ENCODE peak calls at places on chromosomes 7 and 10, in nine cellular contexts. O is hypothalamus; X is NCI-H187; I is type B pancreatic cell; Q is head of caudate nucleus; Z is uterus; M is RPMI8226; D is activated CD4-positive, alpha-beta T cell treated with anti-CD3 and anti-CD28 coated beads, Interleukin-2, amount 10 ng/mL, durations not matched to agents 7 days and 5 days; T is cardiac muscle cell. L is an unnamed sample.

GRCh38 chr7:135208417-135208793 is 2.9 kb downstream of the WDR91 start:
- DNase-seq in O (no peak), X (no peak), I (no peak), Q (no peak), Z (no peak), M (no peak), D (no peak), T (no peak), L (no peak)

GRCh38 chr7:77327932-77328628 is 88.1 kb downstream of the GSAP start:
- DNase-seq in O (no peak), X (no peak), I (no peak), Q (no peak), Z (no peak), M (peak; percentile 8), D (peak; percentile 43), T (no peak), L (no peak)

GRCh38 chr10:6247041-6247712 is 44.4 kb downstream of the PFKFB3 start:
- DNase-seq in O (peak; percentile 68), X (no peak), I (no peak), Q (no peak), Z (no peak), M (no peak), D (no peak), T (no peak), L (no peak)

GRCh38 chr7:41916450-41916927 is 213.6 kb upstream of the INHBA start:
- DNase-seq in O (no peak), X (no peak), I (no peak), Q (no peak), Z (peak; percentile 31), M (no peak), D (no peak), T (no peak), L (no peak)

GRCh38 chr7:125670926-125671572 is 741.4 kb upstream of the POT1 start:
- DNase-seq in O (no peak), X (peak; percentile 9), I (no peak), Q (no peak), Z (no peak), M (peak; percentile 8), D (no peak), T (peak; percentile 41), L (no peak)

GRCh38 chr7:128946936-128947830 is 9.5 kb downstream of the IRF5 start:
- DNase-seq in O (no peak), X (no peak), I (no peak), Q (no peak), Z (no peak), M (no peak), D (no peak), T (no peak), L (no peak)

GRCh38 chr10:103692421-103693069 is 162.8 kb downstream of the SH3PXD2A start:
- DNase-seq in O (no peak), X (no peak), I (no peak), Q (no peak), Z (no peak), M (no peak), D (no peak), T (no peak), L (no peak)

GRCh38 chr10:102645741-102646609 is 1.7 kb downstream of the TRIM8 start:
- DNase-seq in O (no peak), X (peak; percentile 28), I (no peak), Q (no peak), Z (peak; percentile 92), M (peak; percentile 80), D (peak; percentile 75), T (peak; percentile 68), L (peak; percentile 70)

GRCh38 chr7:101202603-101202918 is 1.7 kb upstream of the MOGAT3 start:
- DNase-seq in O (no peak), X (no peak), I (no peak), Q (no peak), Z (no peak), M (no peak), D (no peak), T (no peak), L (no peak)

GRCh38 chr7:14924398-14924797 is 21.8 kb upstream of the DGKB start:
- DNase-seq in O (no peak), X (no peak), I (no peak), Q (no peak), Z (no peak), M (peak; percentile 14), D (no peak), T (no peak), L (no peak)

GRCh38 chr10:8269976-8270375 is 215.5 kb downstream of the GATA3 start:
- DNase-seq in O (no peak), X (no peak), I (no peak), Q (no peak), Z (no peak), M (no peak), D (no peak), T (no peak), L (no peak)

GRCh38 chr10:22765660-22766547 is 51.5 kb upstream of the PIP4K2A start:
- DNase-seq in O (no peak), X (no peak), I (no peak), Q (no peak), Z (no peak), M (peak; percentile 32), D (no peak), T (no peak), L (no peak)

GRCh38 chr7:18361756-18362155 is 133.8 kb upstream of the HDAC9 start:
- DNase-seq in O (no peak), X (no peak), I (no peak), Q (no peak), Z (no peak), M (no peak), D (no peak), T (peak; percentile 13), L (no peak)

GRCh38 chr10:131788386-131788785 is 112.4 kb upstream of the PPP2R2D start:
- DNase-seq in O (no peak), X (no peak), I (peak; percentile 37), Q (no peak), Z (no peak), M (peak; percentile 15), D (no peak), T (no peak), L (no peak)

GRCh38 chr7:155986497-155987160 is 174.4 kb upstream of the SHH start:
- DNase-seq in O (no peak), X (no peak), I (peak; percentile 32), Q (no peak), Z (no peak), M (no peak), D (no peak), T (no peak), L (no peak)

GRCh38 chr7:113805976-113806375 is 112.8 kb downstream of the PPP1R3A start:
- DNase-seq in O (no peak), X (no peak), I (no peak), Q (no peak), Z (no peak), M (no peak), D (no peak), T (no peak), L (no peak)

GRCh38 chr7:158432369-158433270 is 155.0 kb downstream of the PTPRN2 start:
- DNase-seq in O (no peak), X (peak; percentile 89), I (no peak), Q (no peak), Z (no peak), M (peak; percentile 25), D (no peak), T (no peak), L (no peak)

GRCh38 chr10:88254091-88254490 is 329.0 kb downstream of the RNLS start:
- DNase-seq in O (no peak), X (no peak), I (no peak), Q (no peak), Z (peak; percentile 43), M (no peak), D (no peak), T (no peak), L (no peak)

GRCh38 chr10:42650374-42650773 is 12.0 kb upstream of the ZNF33B start:
- DNase-seq in O (no peak), X (no peak), I (no peak), Q (no peak), Z (no peak), M (no peak), D (no peak), T (no peak), L (no peak)

GRCh38 chr7:87048839-87049238 is 10.6 kb downstream of the ELAPOR2 start:
- DNase-seq in O (no peak), X (no peak), I (no peak), Q (no peak), Z (no peak), M (no peak), D (no peak), T (no peak), L (no peak)

GRCh38 chr10:13038346-13038745 is 36.8 kb upstream of the CCDC3 start:
- DNase-seq in O (no peak), X (no peak), I (no peak), Q (no peak), Z (no peak), M (no peak), D (no peak), T (no peak), L (no peak)

GRCh38 chr7:90933984-90934383 is 330.2 kb upstream of the FZD1 start:
- DNase-seq in O (no peak), X (no peak), I (no peak), Q (no peak), Z (peak; percentile 17), M (no peak), D (no peak), T (no peak), L (no peak)

GRCh38 chr7:96720843-96721242 is 11.2 kb upstream of the SEM1 start:
- DNase-seq in O (no peak), X (no peak), I (no peak), Q (no peak), Z (no peak), M (no peak), D (no peak), T (no peak), L (no peak)

GRCh38 chr7:84548366-84549085 is 353.9 kb upstream of the SEMA3A start:
- DNase-seq in O (no peak), X (no peak), I (no peak), Q (no peak), Z (no peak), M (no peak), D (no peak), T (peak; percentile 25), L (no peak)

GRCh38 chr10:71651428-71651827 is 68.2 kb downstream of the C10orf105 start:
- DNase-seq in O (no peak), X (no peak), I (no peak), Q (no peak), Z (no peak), M (no peak), D (no peak), T (no peak), L (no peak)

GRCh38 chr10:21502371-21502765 is 23.1 kb downstream of the SKIDA1 start:
- DNase-seq in O (no peak), X (no peak), I (no peak), Q (no peak), Z (no peak), M (no peak), D (no peak), T (no peak), L (no peak)

GRCh38 chr10:86968994-86969355 is 693 bp downstream of the ADIRF start:
- DNase-seq in O (no peak), X (no peak), I (no peak), Q (no peak), Z (peak; percentile 42), M (no peak), D (no peak), T (no peak), L (no peak)

GRCh38 chr7:25009271-25009670 is 29.3 kb upstream of the OSBPL3 start:
- DNase-seq in O (no peak), X (no peak), I (no peak), Q (no peak), Z (no peak), M (no peak), D (no peak), T (no peak), L (no peak)

GRCh38 chr10:58435297-58435696 is 50.1 kb downstream of the TFAM start:
- DNase-seq in O (no peak), X (no peak), I (no peak), Q (no peak), Z (no peak), M (peak; percentile 23), D (no peak), T (peak; percentile 21), L (no peak)

GRCh38 chr7:93011351-93012294 is 106.2 kb downstream of the SAMD9 start:
- DNase-seq in O (no peak), X (no peak), I (no peak), Q (no peak), Z (no peak), M (no peak), D (no peak), T (no peak), L (no peak)

GRCh38 chr7:103009466-103010219 is 65.0 kb downstream of the FBXL13 start:
- DNase-seq in O (no peak), X (no peak), I (no peak), Q (no peak), Z (no peak), M (peak; percentile 99), D (no peak), T (no peak), L (no peak)

L was measured in effector memory CD8-positive, alpha-beta T cell.